ENCODE peak calls at places on chromosome 12, in ten cellular contexts. F is CD8-positive, alpha-beta T cell; T is sigmoid colon; X is stomach; M is thoracic aorta; G is neural progenitor cell; E is uterus; S is psoas muscle; K is IMR-90; P is astrocyte. J is an unnamed sample.

GRCh38 chr12:49446571-49446970 is 79.3 kb downstream of the SPATS2 start:
- DNase-seq in F (no peak), T (no peak), X (no peak), M (no peak), G (no peak), E (no peak), S (no peak), K (no peak), P (no peak), J (no peak)

GRCh38 chr12:2256915-2257314 is 204.1 kb downstream of the CACNA1C start:
- DNase-seq in F (no peak), T (no peak), X (no peak), M (no peak), G (no peak), E (no peak), S (no peak), K (peak; percentile 84), P (peak; percentile 80), J (no peak)

GRCh38 chr12:32091696-32092095 is 15.0 kb upstream of the BICD1 start:
- DNase-seq in F (no peak), T (no peak), X (no peak), M (no peak), G (no peak), E (no peak), S (no peak), K (no peak), P (no peak), J (no peak)

GRCh38 chr12:19003110-19003509 is 126.4 kb upstream of the PLEKHA5 start:
- DNase-seq in F (no peak), T (no peak), X (no peak), M (no peak), G (no peak), E (no peak), S (no peak), K (no peak), P (peak; percentile 36), J (no peak)

GRCh38 chr12:15603461-15604085 is 185.6 kb downstream of the EPS8 start:
- DNase-seq in F (no peak), T (no peak), X (no peak), M (no peak), G (no peak), E (no peak), S (no peak), K (peak; percentile 10), P (no peak), J (no peak)

GRCh38 chr12:114841557-114842251 is 157.7 kb upstream of the TBX3 start:
- DNase-seq in F (no peak), T (no peak), X (no peak), M (no peak), G (no peak), E (no peak), S (no peak), K (no peak), P (no peak), J (no peak)

GRCh38 chr12:52351196-52352059 is 15.9 kb downstream of the KRT85 start:
- DNase-seq in F (peak; percentile 70), T (no peak), X (peak; percentile 63), M (no peak), G (no peak), E (no peak), S (no peak), K (no peak), P (no peak), J (peak; percentile 65)

GRCh38 chr12:31387011-31387410 is 61.1 kb upstream of the SINHCAF start:
- DNase-seq in F (no peak), T (no peak), X (no peak), M (no peak), G (no peak), E (no peak), S (no peak), K (no peak), P (no peak), J (no peak)

GRCh38 chr12:98440165-98440581 is 75.2 kb upstream of the TMPO start:
- DNase-seq in F (no peak), T (peak; percentile 85), X (peak; percentile 35), M (peak; percentile 31), G (no peak), E (peak; percentile 66), S (peak; percentile 33), K (peak; percentile 95), P (peak; percentile 98), J (peak; percentile 85)

GRCh38 chr12:49293056-49293956 is 1.6 kb upstream of the PRPH start:
- DNase-seq in F (no peak), T (peak; percentile 63), X (peak; percentile 62), M (no peak), G (peak; percentile 58), E (peak; percentile 56), S (no peak), K (no peak), P (no peak), J (peak; percentile 15)

GRCh38 chr12:15732341-15733061 is 56.7 kb downstream of the EPS8 start:
- DNase-seq in F (no peak), T (no peak), X (no peak), M (no peak), G (no peak), E (no peak), S (no peak), K (no peak), P (peak; percentile 77), J (no peak)

GRCh38 chr12:1670244-1670814 is 20.5 kb upstream of the ADIPOR2 start:
- DNase-seq in F (no peak), T (no peak), X (peak; percentile 72), M (no peak), G (no peak), E (no peak), S (no peak), K (no peak), P (no peak), J (no peak)

DNA sequence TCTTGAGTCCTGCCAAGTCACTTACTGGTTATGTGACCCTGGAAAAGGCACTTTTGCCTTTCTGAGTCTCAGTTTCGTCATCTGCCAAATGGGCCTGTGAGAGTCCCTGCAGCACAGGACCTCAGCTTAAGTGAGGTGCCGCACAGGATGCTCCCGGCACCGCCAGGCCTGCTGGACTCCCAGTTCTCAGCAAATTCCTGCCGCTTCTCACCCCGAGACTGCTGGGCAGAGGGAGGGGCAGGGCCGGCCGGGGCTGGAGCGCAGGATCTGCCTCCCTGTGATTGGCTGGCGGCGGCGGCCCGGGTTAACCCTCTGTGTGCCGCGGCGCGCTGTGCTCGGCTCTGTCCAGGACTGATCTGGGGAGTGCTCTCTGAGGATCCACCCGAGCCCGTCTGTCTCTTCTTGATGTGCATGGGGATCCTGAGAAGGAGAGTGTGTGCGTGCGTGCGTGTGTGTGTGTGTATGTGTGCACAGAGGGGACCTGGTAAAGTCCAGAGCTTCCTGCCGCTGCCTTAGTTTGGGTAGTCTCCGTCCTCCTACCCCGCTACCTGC is 8.6 kb downstream of the SETD1B start:
- DNase-seq in F (peak; percentile 22), T (peak; percentile 89), X (peak; percentile 87), M (no peak), G (peak; percentile 88), E (peak; percentile 71), S (peak; percentile 70), K (peak; percentile 64), P (peak; percentile 49), J (no peak)
- TF ChIP-seq CTCF in F (peak; percentile 6), T (no peak), X (no peak), M (peak; percentile 33), G (no peak), E (peak; percentile 27), S (peak; percentile 15), K (no peak), P (no peak), J (no peak)

DNA sequence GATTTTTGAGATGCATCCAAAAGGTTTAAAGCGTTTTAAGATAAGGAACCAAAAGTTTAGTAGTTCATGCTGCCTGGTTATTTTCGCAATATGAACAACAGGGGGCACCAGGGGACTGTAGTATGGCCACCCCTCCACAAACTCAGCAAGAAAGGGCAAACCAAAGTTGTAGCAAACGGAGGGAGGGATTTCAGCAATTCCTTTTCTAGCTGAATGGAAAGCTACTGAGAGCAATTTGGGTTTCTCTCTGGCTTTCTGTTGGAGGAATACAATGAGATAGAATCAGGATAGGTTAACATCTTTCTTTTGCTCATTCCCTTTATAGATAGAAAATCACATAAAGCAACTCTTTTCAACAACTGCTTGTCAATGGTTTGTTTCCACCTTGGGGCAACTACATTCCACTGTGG is 62.5 kb downstream of the DRAM1 start:
- DNase-seq in F (peak; percentile 54), T (peak; percentile 86), X (peak; percentile 60), M (no peak), G (peak; percentile 84), E (peak; percentile 63), S (peak; percentile 25), K (peak; percentile 83), P (peak; percentile 61), J (peak; percentile 65)
- H3K4me1 ChIP-seq in F (no peaks in the 10 kb centered on the region), T (peaks cover 18% of the 10 kb centered on the region), X (peaks cover 16% of the 10 kb centered on the region), M (no peaks in the 10 kb centered on the region), G (peaks cover 10% of the 10 kb centered on the region), E (peaks cover 3% of the 10 kb centered on the region), S (no peaks in the 10 kb centered on the region), K (peaks cover 13% of the 10 kb centered on the region), P (peaks cover 7% of the 10 kb centered on the region), J (no peaks in the 10 kb centered on the region)

DNA sequence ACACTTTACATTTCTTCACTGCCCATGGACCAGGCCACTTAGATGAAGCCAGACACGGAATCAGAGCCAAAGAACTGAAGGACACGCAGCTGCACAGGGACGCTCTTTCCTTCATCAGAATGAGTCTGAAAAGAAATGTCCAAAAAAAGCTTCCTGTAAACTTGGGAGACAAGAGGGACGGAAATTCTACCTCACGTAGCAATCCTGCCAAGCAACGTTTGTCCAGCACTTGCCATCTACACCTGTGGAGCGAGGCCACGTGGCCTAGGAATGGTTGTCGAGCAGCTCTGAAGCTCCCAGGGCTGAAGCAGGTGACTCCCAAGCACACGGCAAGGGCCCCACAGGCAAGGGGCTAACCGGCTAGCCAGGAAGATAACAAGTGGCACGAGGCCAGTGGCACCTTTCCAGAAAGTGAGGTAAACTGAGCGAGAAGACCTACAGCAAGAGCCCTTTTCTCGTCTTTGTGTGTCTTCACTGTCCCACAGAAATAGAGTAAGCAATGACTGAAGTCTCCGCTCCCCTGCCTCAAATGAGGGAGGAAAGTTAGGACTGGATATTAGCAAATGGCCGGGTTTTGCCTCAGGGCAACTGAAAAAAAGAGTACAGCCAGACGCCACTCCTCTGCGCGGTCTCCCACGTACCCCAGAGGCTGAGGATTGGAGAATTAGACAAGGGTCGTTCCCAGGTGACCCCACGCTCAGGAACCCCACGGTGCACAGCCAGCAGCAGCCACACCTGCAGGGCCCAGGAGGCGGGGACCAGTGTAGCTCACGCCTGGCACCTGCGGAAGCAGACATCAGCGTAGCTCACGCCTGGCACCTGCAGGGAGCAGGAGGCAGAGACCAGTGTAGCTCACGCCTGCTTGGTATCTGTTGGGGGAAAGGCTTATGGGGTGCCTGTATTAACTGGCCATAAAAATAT is 7.7 kb downstream of the ZNF605 start:
- DNase-seq in F (no peak), T (no peak), X (no peak), M (no peak), G (no peak), E (no peak), S (no peak), K (no peak), P (no peak), J (no peak)
- H3K36me3 ChIP-seq in F (peaks cover 21% of the 10 kb centered on the region), T (peaks cover 34% of the 10 kb centered on the region), X (peaks cover 82% of the 10 kb centered on the region), M (peaks cover 50% of the 10 kb centered on the region), G (peaks cover 8% of the 10 kb centered on the region), E (no peaks in the 10 kb centered on the region), S (peaks cover 35% of the 10 kb centered on the region), K (peaks cover 54% of the 10 kb centered on the region), P (peaks cover 17% of the 10 kb centered on the region), J (peaks cover 83% of the 10 kb centered on the region)

DNA sequence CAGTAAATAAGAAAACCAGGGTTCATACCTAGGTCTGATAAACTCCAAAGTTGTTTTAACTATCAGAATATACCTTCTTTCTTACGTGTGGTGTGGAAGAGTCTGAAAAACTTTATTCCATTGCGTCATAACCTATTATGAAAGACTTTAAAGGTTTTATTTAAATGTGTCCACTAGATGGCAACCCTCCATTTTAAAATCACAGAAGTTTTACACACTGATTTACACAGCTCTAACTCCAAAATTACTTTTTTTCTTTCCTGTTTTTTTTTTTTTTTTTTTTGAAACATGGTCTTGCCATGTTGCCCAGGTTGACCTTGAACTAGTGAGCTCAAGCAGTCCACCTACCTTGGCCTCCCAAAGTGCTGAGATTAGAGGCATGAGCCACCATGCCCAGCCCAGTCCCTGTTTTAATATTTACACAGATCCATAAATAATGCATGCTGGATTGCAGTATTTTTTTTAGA is 17.3 kb upstream of the TMPRSS12 start:
- DNase-seq in F (no peak), T (no peak), X (no peak), M (no peak), G (peak; percentile 37), E (no peak), S (no peak), K (peak; percentile 83), P (peak; percentile 58), J (no peak)
- TF ChIP-seq CTCF in F (peak; percentile 67), T (peak; percentile 38), X (peak; percentile 61), M (peak; percentile 40), G (peak; percentile 65), E (peak; percentile 58), S (peak; percentile 60), K (peak; percentile 67), P (peak; percentile 51), J (peak; percentile 44)